ENCODE peak calls at places on chromosomes 1 and 21, in six cellular contexts. X is IMR-90, R is PC-3, C is mammary epithelial cell, V is neural progenitor cell, T is fibroblast of lung. S is an unnamed sample. For H3K4me1, the result is how much of the 10 kb centered on the place peaks cover.

GRCh38 chr1:28144203-28145135 is 32.0 kb downstream of the PTAFR start:
- DNase-seq in X (peak), R (peak), C (peak), V (no peak), T (peak), S (no peak)

GRCh38 chr1:165678509-165678908 is 19.9 kb downstream of the ALDH9A1 start:
- DNase-seq in X (no peak), R (no peak), C (no peak), V (no peak), T (peak), S (no peak)

GRCh38 chr21:35321322-35322200 is 272.5 kb upstream of the RUNX1 start:
- DNase-seq in X (no peak), R (no peak), C (no peak), V (no peak), T (no peak), S (no peak)

GRCh38 chr1:156118175-156118868 is 3.8 kb downstream of the LMNA start:
- DNase-seq in X (no peak), R (peak), C (peak), V (no peak), T (no peak), S (peak)

GRCh38 chr1:183598386-183598785 is 8.1 kb upstream of the NCF2 start:
- DNase-seq in X (peak), R (no peak), C (no peak), V (no peak), T (no peak), S (no peak)

GRCh38 chr1:159600894-159601293 is 13.3 kb downstream of the APCS start:
- DNase-seq in X (no peak), R (no peak), C (no peak), V (no peak), T (peak), S (no peak)

GRCh38 chr21:46001821-46002681 is 20.5 kb downstream of the COL6A1 start:
- DNase-seq in X (no peak), R (no peak), C (no peak), V (no peak), T (no peak), S (no peak)

GRCh38 chr21:16169102-16169511 is 439.3 kb downstream of the USP25 start:
- DNase-seq in X (peak), R (no peak), C (no peak), V (no peak), T (peak), S (peak)

GRCh38 chr1:55235722-55236121 is 20.6 kb upstream of the USP24 start:
- DNase-seq in X (peak), R (peak), C (peak), V (no peak), T (peak), S (no peak)

GRCh38 chr1:200021537-200022238 is 5.8 kb upstream of the NR5A2 start:
- DNase-seq in X (no peak), R (peak), C (no peak), V (no peak), T (no peak), S (no peak)

GRCh38 chr21:42653492-42654061 is at the start of gene PDE9A:
- DNase-seq in X (no peak), R (no peak), C (no peak), V (peak), T (no peak), S (peak)

DNA sequence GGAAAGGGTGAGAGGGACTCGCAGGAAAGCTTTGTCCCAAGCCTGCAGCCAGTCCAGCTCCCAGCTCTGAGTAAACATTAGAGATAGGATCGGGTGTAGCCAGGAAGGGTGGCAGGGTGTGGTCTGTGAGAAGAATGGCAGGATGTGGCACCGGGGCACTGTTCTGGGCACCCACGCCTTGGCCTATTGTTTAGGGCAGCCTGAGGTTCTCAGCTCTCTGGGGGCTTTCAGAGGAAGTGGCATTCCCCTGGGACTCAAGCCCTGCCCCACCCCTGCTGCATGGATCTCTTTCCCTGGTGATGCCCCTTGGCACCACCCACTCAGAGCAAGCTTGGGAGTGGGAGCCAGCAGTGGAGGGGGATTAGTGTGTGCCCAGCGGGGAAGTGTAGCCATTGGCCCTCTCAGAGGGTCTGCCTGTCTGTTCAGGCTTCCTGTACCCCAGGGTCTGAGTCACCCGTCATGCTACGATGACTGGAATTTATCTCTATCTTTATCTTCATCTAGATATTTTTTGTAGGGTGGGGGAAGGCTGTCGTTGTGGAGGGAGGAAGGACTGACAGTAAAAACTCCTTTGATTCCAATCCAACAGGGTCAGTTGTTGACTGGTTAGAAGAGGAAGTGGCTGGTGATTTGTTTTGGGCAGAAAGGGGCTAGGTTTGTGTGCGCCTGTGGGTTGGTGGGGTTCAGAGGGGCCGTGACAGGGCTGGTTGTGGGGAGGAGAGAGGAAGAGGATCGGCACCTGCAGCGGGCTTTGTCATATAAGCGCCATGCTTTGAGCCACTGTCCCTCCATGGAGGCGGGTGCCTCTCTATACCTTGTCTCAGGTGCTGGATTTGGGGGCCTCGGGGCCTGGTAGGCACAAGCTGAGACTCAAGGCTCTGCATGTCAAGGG is 31.7 kb downstream of the SOX13 start:
- DNase-seq in X (no peak), R (peak), C (peak), V (no peak), T (peak), S (no peak)
- H3K27ac ChIP-seq in X (no peak), R (peak), C (no peak), V (no peak), T (no peak), S (peak)

DNA sequence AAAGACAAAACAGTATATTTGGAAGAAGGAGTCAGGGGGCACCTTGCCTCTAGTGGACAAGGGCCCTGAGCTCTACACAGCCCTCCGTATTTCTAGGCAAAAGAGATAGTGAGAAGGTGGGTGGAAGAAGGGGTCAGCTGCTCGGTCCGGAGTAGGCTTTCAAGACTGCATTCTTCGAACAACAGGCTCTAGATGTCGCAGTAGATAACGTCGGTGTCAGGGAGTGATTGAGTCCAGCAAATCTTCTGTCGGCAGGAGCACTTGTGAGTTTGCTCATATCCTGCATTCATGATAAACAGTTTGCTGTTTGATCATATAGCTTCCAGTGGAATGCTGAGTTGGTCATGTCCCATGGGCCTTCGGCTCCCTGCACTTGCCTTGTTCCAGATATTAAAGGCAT is 36.8 kb downstream of the DIPK1A start:
- DNase-seq in X (no peak), R (no peak), C (no peak), V (no peak), T (no peak), S (no peak)
- H2AFZ ChIP-seq in X (no peak), R (no peak), C (no peak), V (no peak), T (no peak), S (no peak)

GRCh38 chr1:53147171-53147570 is 4.7 kb upstream of the SLC1A7 start:
- DNase-seq in X (no peak), R (no peak), C (no peak), V (no peak), T (no peak), S (no peak)
- H3K4me1 ChIP-seq in X (under half), R (under half), C (under half), V (under half), T (under half), S (under half)

GRCh38 chr1:101148987-101149386 is 87.8 kb upstream of the S1PR1 start:
- DNase-seq in X (peak), R (peak), C (peak), V (no peak), T (peak), S (no peak)
- H3K27ac ChIP-seq in X (no peak), R (no peak), C (peak), V (no peak), T (no peak), S (no peak)

GRCh38 chr1:231518485-231519035 is 9.9 kb upstream of the TSNAX start:
- DNase-seq in X (no peak), R (no peak), C (no peak), V (peak), T (no peak), S (no peak)
- H2AFZ ChIP-seq in X (no peak), R (no peak), C (no peak), V (no peak), T (no peak), S (no peak)

GRCh38 chr1:83849191-83850061 is 149.5 kb downstream of the TTLL7 start:
- DNase-seq in X (no peak), R (peak), C (peak), V (no peak), T (no peak), S (no peak)
- H3K4me1 ChIP-seq in X (under half), R (under half), C (under half), V (under half), T (under half), S (under half)

GRCh38 chr1:115764541-115764940 is 4.0 kb downstream of the CASQ2 start:
- DNase-seq in X (peak), R (peak), C (peak), V (peak), T (peak), S (peak)
- H3K27ac ChIP-seq in X (no peak), R (no peak), C (no peak), V (no peak), T (no peak), S (no peak)